ENCODE peak calls at places on chromosomes 2 and 18, in ten cellular contexts. O is HepG2, R is GM23338, X is stomach, D is K562, Z is HL-60, M is sigmoid colon, G is breast epithelium, U is transverse colon, P is H1. L is an unnamed sample.

GRCh38 chr2:58701688-58702301 is 460.7 kb upstream of the FANCL start:
- DNase-seq in Z (no peak), X (no peak), D (no peak), M (no peak), G (no peak), U (no peak), P (no peak), O (no peak), R (no peak), L (no peak)

GRCh38 chr18:24530630-24531111 is 70.2 kb downstream of the HRH4 start:
- DNase-seq in O (no peak), D (no peak), U (no peak), P (no peak), X (no peak), Z (no peak), G (no peak), R (no peak), M (no peak), L (no peak)

GRCh38 chr2:241844066-241844728 is 14.5 kb downstream of the PDCD1 start:
- DNase-seq in R (peak), O (no peak), D (peak), Z (peak), M (peak), U (peak), P (peak), X (peak), G (no peak), L (peak)

GRCh38 chr2:201432551-201433388 is 18.5 kb downstream of the TRAK2 start:
- DNase-seq in O (no peak), R (peak), D (peak), M (peak), U (no peak), X (no peak), G (no peak), P (no peak), Z (no peak), L (no peak)

GRCh38 chr2:164975885-164976284 is 20.6 kb upstream of the SLC38A11 start:
- DNase-seq in D (no peak), M (no peak), G (no peak), O (no peak), R (no peak), X (no peak), U (no peak), Z (no peak), P (no peak), L (no peak)

GRCh38 chr2:70904371-70905216 is 31.1 kb upstream of the ATP6V1B1 start:
- DNase-seq in M (no peak), D (no peak), G (no peak), X (no peak), Z (no peak), O (no peak), U (no peak), P (peak), R (peak), L (no peak)

GRCh38 chr18:45588284-45588683 is 27.0 kb upstream of the SLC14A2 start:
- DNase-seq in P (no peak), O (no peak), D (no peak), Z (no peak), U (no peak), G (no peak), M (no peak), X (no peak), R (no peak), L (no peak)

GRCh38 chr2:10859261-10859660 is 46.7 kb upstream of the PDIA6 start:
- DNase-seq in M (no peak), R (no peak), X (peak), Z (no peak), D (no peak), O (no peak), G (no peak), U (no peak), P (no peak), L (no peak)

GRCh38 chr18:64407606-64408005 is 258.7 kb upstream of the LINC00305 start:
- DNase-seq in M (no peak), U (no peak), R (no peak), O (no peak), D (no peak), Z (no peak), P (no peak), X (no peak), G (no peak), L (no peak)

GRCh38 chr2:10374362-10374943 is 71.7 kb downstream of the HPCAL1 start:
- DNase-seq in X (no peak), M (no peak), O (no peak), D (no peak), Z (no peak), G (no peak), P (no peak), R (peak), U (no peak), L (no peak)

GRCh38 chr2:219526320-219527075 is 12.2 kb downstream of the ASIC4 start:
- DNase-seq in G (no peak), X (no peak), D (peak), O (no peak), Z (no peak), R (no peak), P (no peak), U (no peak), M (no peak), L (no peak)

GRCh38 chr2:226754821-226755536 is 44.6 kb downstream of the IRS1 start:
- DNase-seq in O (no peak), R (no peak), Z (no peak), M (no peak), P (no peak), X (no peak), D (no peak), G (no peak), U (no peak), L (no peak)

GRCh38 chr2:1588051-1588993 is 156.0 kb downstream of the PXDN start:
- DNase-seq in P (no peak), D (no peak), X (no peak), G (no peak), Z (no peak), M (no peak), U (no peak), O (no peak), R (no peak), L (no peak)

GRCh38 chr2:233538741-233539140 is 27.8 kb downstream of the USP40 start:
- DNase-seq in M (no peak), R (no peak), P (no peak), G (no peak), X (no peak), O (no peak), U (no peak), D (no peak), Z (no peak), L (no peak)

GRCh38 chr2:202762546-202762945 is 109.0 kb downstream of the ICA1L start:
- DNase-seq in M (no peak), R (no peak), U (no peak), X (no peak), G (no peak), O (no peak), D (no peak), Z (no peak), P (no peak), L (no peak)

GRCh38 chr2:74524955-74525716 is 895 bp downstream of the DQX1 start:
- DNase-seq in U (no peak), X (no peak), Z (no peak), G (no peak), R (no peak), D (no peak), P (no peak), M (no peak), O (no peak), L (no peak)

GRCh38 chr2:9251154-9252001 is 44.8 kb downstream of the ASAP2 start:
- DNase-seq in O (no peak), M (no peak), G (peak), Z (no peak), U (no peak), X (peak), P (no peak), D (no peak), R (no peak), L (peak)

GRCh38 chr2:6590442-6590841 is 275.3 kb downstream of the CMPK2 start:
- DNase-seq in D (no peak), M (no peak), G (no peak), U (no peak), O (no peak), R (no peak), Z (no peak), X (no peak), P (no peak), L (no peak)

GRCh38 chr18:58754544-58755068 is 83.3 kb downstream of the MALT1 start:
- DNase-seq in Z (peak), M (no peak), D (no peak), G (no peak), O (no peak), U (peak), P (no peak), R (no peak), X (no peak), L (no peak)

GRCh38 chr2:108847000-108847399 is 60.4 kb downstream of the CCDC138 start:
- DNase-seq in G (no peak), O (no peak), X (no peak), R (no peak), D (no peak), P (no peak), Z (no peak), U (no peak), M (no peak), L (no peak)

GRCh38 chr18:79856119-79857080 is 58.7 kb downstream of the KCNG2 start:
- DNase-seq in X (no peak), M (no peak), O (no peak), U (no peak), P (peak), Z (peak), G (peak), D (no peak), R (peak), L (no peak)

GRCh38 chr18:4453712-4454547 is 1.2 kb downstream of the DLGAP1 start:
- DNase-seq in U (no peak), P (peak), O (no peak), Z (no peak), D (no peak), G (no peak), X (no peak), M (no peak), R (peak), L (no peak)

GRCh38 chr2:224952942-224953657 is 89.2 kb downstream of the DOCK10 start:
- DNase-seq in U (peak), M (no peak), P (no peak), Z (peak), R (no peak), O (no peak), X (no peak), D (no peak), G (no peak), L (no peak)

GRCh38 chr2:225270861-225271260 is 128.6 kb upstream of the NYAP2 start:
- DNase-seq in U (no peak), X (no peak), D (no peak), Z (peak), R (peak), G (no peak), P (no peak), M (no peak), O (no peak), L (no peak)

GRCh38 chr2:54772531-54772930 is 49.1 kb downstream of the EML6 start:
- DNase-seq in O (no peak), M (no peak), G (no peak), P (no peak), Z (no peak), D (no peak), R (no peak), X (no peak), U (no peak), L (no peak)

GRCh38 chr2:100654611-100655010 is 91.8 kb downstream of the PDCL3 start:
- DNase-seq in O (no peak), M (no peak), G (no peak), P (no peak), X (no peak), R (no peak), U (no peak), Z (no peak), D (no peak), L (no peak)

GRCh38 chr18:58212274-58212673 is 168.2 kb downstream of the NEDD4L start:
- DNase-seq in D (no peak), R (no peak), G (no peak), X (no peak), M (no peak), O (no peak), U (peak), Z (no peak), P (no peak), L (no peak)

GRCh38 chr2:41872646-41873045 is 175.2 kb upstream of the PKDCC start:
- DNase-seq in D (no peak), R (no peak), O (peak), G (no peak), X (no peak), U (no peak), Z (no peak), P (no peak), M (no peak), L (no peak)

GRCh38 chr2:179438653-179439052 is 174.0 kb upstream of the SESTD1 start:
- DNase-seq in D (no peak), P (no peak), X (no peak), M (no peak), G (no peak), R (no peak), U (no peak), O (no peak), Z (no peak), L (no peak)

GRCh38 chr18:6836331-6836730 is 106.8 kb downstream of the ARHGAP28 start:
- DNase-seq in D (peak), X (no peak), Z (no peak), G (no peak), U (no peak), R (no peak), M (no peak), O (no peak), P (no peak), L (no peak)

GRCh38 chr2:45743531-45744391 is 92.3 kb downstream of the PRKCE start:
- DNase-seq in D (no peak), G (no peak), O (no peak), R (no peak), P (no peak), U (peak), M (peak), X (no peak), Z (no peak), L (peak)

GRCh38 chr2:239465017-239466001 is 64.5 kb upstream of the HDAC4 start:
- DNase-seq in X (peak), M (peak), D (no peak), Z (peak), U (peak), O (no peak), P (no peak), R (no peak), G (peak), L (peak)

GRCh38 chr2:204069804-204070203 is 133.2 kb downstream of the ICOS start:
- DNase-seq in G (no peak), O (no peak), R (no peak), X (no peak), Z (no peak), P (no peak), M (no peak), D (no peak), U (no peak), L (no peak)

GRCh38 chr2:204078003-204078698 is 141.6 kb downstream of the ICOS start:
- DNase-seq in R (no peak), P (no peak), M (no peak), D (no peak), G (no peak), U (no peak), Z (no peak), O (no peak), X (no peak), L (no peak)

GRCh38 chr2:204074434-204074833 is 137.9 kb downstream of the ICOS start:
- DNase-seq in O (no peak), D (no peak), M (no peak), Z (no peak), G (no peak), U (no peak), R (no peak), P (no peak), X (no peak), L (no peak)

DNA sequence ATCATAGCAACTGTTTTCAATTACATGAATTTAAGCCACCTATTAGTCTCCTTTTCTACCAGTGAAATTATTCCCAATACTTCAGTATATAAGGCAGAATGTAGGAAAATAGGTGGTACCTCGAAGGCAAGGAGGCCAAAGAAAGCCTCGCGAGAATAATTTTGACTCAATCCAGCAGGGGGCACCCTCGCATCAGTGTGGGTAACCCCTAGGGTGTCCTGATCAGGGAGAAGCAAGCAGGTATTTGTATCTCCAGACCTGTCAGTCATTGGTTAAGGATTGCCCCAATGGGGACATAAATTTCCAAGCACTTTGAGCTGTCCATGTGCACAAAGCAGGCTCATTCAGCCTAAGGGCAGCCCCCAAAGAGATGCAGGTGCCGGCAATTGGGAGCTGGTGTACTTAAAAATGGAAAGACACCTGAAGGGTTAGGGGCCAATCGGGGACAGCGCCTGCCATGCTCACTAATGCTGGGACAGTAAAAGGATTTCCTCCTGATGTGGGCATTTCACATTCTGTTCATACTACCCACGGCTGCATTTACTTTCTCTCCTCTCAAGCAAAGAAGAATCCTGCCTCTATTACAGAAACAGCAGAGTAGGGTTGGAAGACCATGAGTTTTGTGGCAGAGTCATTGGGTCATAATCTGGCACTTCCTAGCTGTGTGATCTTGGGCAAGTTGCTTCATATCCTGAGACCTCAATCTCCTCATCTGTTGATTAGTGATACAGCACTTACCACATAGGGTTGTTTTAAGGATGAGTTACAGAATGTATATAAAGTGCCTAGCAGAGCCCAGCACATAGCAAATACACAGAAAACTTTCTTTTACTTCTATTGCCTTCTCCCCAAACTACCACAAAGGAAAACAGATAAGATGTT is 136.1 kb downstream of the ICOS start:
- DNase-seq in D (peak), P (peak), M (no peak), Z (peak), O (peak), R (peak), G (no peak), U (peak), X (no peak), L (no peak)
- TF ChIP-seq CTCF in D (peak), P (peak), M (peak), Z (peak), O (peak), R (peak), G (no peak), U (peak), X (peak), L (no peak)

GRCh38 chr2:31269087-31269486 is 35.1 kb downstream of the EHD3 start:
- DNase-seq in P (no peak), O (no peak), X (no peak), M (no peak), Z (no peak), G (no peak), U (no peak), D (no peak), R (no peak), L (no peak)
- TF ChIP-seq POLR2AphosphoS5 in P (no peak), O (no peak), X (no peak), M (no peak), Z (no peak), G (no peak), U (no peak), D (no peak), R (no peak), L (no peak)

DNA sequence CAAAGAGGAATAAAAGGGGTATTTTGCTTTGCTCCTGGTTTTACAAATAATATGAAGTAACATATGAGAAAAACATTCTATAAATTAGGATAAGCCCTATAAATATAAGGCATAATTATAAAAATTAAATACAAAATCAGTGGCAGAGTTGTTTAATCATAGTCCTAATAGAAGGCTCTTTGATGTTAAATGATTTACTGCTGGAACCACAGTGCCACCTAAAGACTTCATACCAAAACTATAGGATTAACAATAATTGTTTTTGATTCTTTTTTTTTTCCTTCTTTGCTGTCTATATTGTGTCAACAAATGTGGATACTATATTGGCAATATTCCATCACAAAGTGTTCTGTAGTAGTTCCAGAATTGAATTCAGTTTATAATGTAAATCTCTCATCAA is 837.7 kb upstream of the SLC39A10 start:
- DNase-seq in P (no peak), G (no peak), U (no peak), R (peak), D (no peak), Z (no peak), X (no peak), M (no peak), O (no peak), L (no peak)
- TF ChIP-seq CTCF in P (peak), G (no peak), U (no peak), R (peak), D (no peak), Z (no peak), X (no peak), M (no peak), O (no peak), L (no peak)

DNA sequence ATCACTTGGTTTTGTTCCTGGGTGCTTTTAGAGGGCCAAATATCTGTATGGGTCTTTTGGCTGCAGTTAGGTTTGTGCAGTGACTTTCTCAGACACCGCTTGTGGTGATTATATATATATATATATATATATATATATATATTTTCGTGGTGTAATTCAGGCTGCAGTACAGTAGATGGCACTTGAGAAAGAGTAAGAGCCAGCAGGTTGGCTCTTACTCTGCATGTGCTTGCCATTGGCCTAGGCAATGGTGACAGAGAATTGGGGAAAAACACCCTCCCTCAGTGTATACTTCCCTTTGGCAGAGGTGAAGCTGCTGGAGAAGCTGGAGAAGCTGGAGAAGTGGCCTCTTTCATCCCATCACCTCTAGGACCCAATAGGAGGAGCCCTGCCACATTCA is 22.2 kb upstream of the MYL1 start:
- DNase-seq in Z (no peak), M (no peak), G (no peak), D (no peak), P (no peak), X (no peak), U (no peak), R (peak), O (no peak), L (no peak)
- TF ChIP-seq POLR2AphosphoS5 in Z (no peak), M (no peak), G (no peak), D (no peak), P (no peak), X (no peak), U (no peak), R (no peak), O (no peak), L (no peak)

DNA sequence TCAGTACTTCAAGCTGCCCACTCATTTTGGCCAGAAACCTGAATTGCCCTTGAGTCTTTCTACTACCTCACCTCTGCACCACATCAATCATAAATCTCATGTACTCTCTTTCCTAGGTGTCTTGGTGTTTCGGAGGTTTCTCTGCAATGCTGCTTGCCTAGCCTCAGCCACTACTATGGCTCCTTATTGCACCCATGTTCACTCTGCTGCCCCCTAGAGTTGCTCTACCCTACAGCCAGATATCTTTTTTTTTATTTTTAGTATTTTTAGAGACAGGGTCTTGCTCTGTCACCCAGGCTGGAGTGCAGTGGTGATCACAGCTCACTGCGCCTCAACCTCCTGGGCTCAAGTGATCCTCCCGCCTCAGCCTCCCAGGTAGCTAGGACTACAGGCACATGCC is 413.0 kb downstream of the PTPRM start:
- DNase-seq in O (peak), G (no peak), R (peak), D (no peak), X (no peak), U (no peak), Z (no peak), P (peak), M (no peak), L (no peak)
- TF ChIP-seq CTCF in O (no peak), G (no peak), R (peak), D (peak), X (no peak), U (peak), Z (no peak), P (peak), M (no peak), L (no peak)